ENCODE peak calls at places on chromosomes 16 and 17, in five cellular contexts. One of them, this sample, is unnamed.

GRCh38 chr17:39081851-39082250 is 69.6 kb downstream of the PLXDC1 start:
- DNase-seq in GM12878: no peak
- DNase-seq in H1: no peak
- DNase-seq in NT2/D1: no peak
- DNase-seq in HepG2: no peak
- DNase-seq in this sample: no peak

GRCh38 chr17:17814162-17815061 is 22.4 kb downstream of the SREBF1 start:
- DNase-seq in NT2/D1: no peak
- DNase-seq in HepG2: no peak
- DNase-seq in H1: no peak
- DNase-seq in GM12878: no peak
- DNase-seq in this sample: no peak

GRCh38 chr17:49315551-49315951 is 46.5 kb downstream of the ZNF652 start:
- DNase-seq in NT2/D1: peak
- DNase-seq in HepG2: peak
- DNase-seq in GM12878: peak
- DNase-seq in H1: peak
- DNase-seq in this sample: peak

GRCh38 chr17:28745052-28745776 is 1.4 kb downstream of the TRAF4 start:
- DNase-seq in NT2/D1: no peak
- DNase-seq in HepG2: peak
- DNase-seq in GM12878: no peak
- DNase-seq in H1: no peak
- DNase-seq in this sample: no peak

GRCh38 chr16:65386707-65387106 is 264.8 kb upstream of the CDH11 start:
- DNase-seq in HepG2: no peak
- DNase-seq in NT2/D1: no peak
- DNase-seq in H1: no peak
- DNase-seq in GM12878: no peak
- DNase-seq in this sample: no peak

GRCh38 chr16:53043986-53044571 is 8.6 kb downstream of the CHD9NB start:
- DNase-seq in GM12878: no peak
- DNase-seq in H1: peak
- DNase-seq in NT2/D1: peak
- DNase-seq in HepG2: peak
- DNase-seq in this sample: peak

GRCh38 chr17:2351269-2351668 is 14.0 kb downstream of the SGSM2 start:
- DNase-seq in HepG2: no peak
- DNase-seq in GM12878: no peak
- DNase-seq in H1: no peak
- DNase-seq in NT2/D1: no peak
- DNase-seq in this sample: no peak

GRCh38 chr17:80780381-80781187 is 211.1 kb upstream of the CHMP6 start:
- DNase-seq in GM12878: peak
- DNase-seq in NT2/D1: no peak
- DNase-seq in HepG2: no peak
- DNase-seq in H1: no peak
- DNase-seq in this sample: no peak

GRCh38 chr17:73748521-73748920 is 104.3 kb upstream of the SDK2 start:
- DNase-seq in GM12878: no peak
- DNase-seq in NT2/D1: no peak
- DNase-seq in HepG2: no peak
- DNase-seq in H1: no peak
- DNase-seq in this sample: no peak

GRCh38 chr17:63848834-63849689 is 6.6 kb upstream of the SMARCD2 start:
- DNase-seq in HepG2: peak
- DNase-seq in GM12878: peak
- DNase-seq in NT2/D1: peak
- DNase-seq in H1: peak
- DNase-seq in this sample: peak

GRCh38 chr17:30947796-30948195 is 23.0 kb upstream of the RNF135 start:
- DNase-seq in H1: no peak
- DNase-seq in GM12878: no peak
- DNase-seq in HepG2: no peak
- DNase-seq in NT2/D1: no peak
- DNase-seq in this sample: no peak

GRCh38 chr17:79837888-79838540 is 1.2 kb downstream of the CBX4 start:
- DNase-seq in HepG2: no peak
- DNase-seq in GM12878: no peak
- DNase-seq in H1: no peak
- DNase-seq in NT2/D1: no peak
- DNase-seq in this sample: no peak

GRCh38 chr17:55285340-55286301 is 20.9 kb downstream of the HLF start:
- DNase-seq in HepG2: peak
- DNase-seq in H1: no peak
- DNase-seq in NT2/D1: no peak
- DNase-seq in GM12878: no peak
- DNase-seq in this sample: no peak

GRCh38 chr16:82059161-82059982 is 24.3 kb downstream of the HSD17B2 start:
- DNase-seq in HepG2: no peak
- DNase-seq in H1: no peak
- DNase-seq in NT2/D1: no peak
- DNase-seq in GM12878: no peak
- DNase-seq in this sample: no peak
- TF ChIP-seq SUZ12 in HepG2: no peak
- TF ChIP-seq SUZ12 in H1: no peak
- TF ChIP-seq SUZ12 in NT2/D1: no peak
- TF ChIP-seq SUZ12 in GM12878: no peak
- TF ChIP-seq SUZ12 in this sample: no peak

DNA sequence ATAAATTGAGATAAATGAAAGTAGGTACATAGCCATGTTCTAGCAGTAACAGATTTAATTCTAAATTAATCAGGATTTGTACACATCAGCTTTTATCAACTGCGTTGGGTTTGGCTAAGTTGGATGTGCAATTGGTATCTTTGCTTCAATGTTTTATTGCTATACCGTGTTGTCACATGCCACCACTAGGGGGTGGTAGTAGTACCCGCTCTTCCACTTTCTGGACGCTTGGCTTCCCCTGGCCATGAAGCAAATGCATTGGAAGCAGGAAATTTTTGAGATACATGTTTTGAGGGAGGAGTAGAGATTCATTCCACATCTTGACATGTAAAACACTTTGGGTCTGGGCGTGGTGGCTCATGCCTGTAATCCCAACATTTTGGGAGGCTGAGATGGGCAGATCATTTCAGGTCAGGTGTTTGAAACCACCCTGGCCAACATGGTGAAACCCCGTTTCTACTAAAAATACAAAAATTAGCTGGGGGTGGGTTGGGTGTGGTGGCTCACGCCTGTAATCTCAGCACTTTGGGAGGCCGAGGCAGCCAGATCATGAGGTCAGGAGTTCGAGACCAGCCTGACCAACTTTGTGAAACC is 58.6 kb downstream of the EMP2 start:
- DNase-seq in HepG2: peak
- DNase-seq in GM12878: no peak
- DNase-seq in H1: no peak
- DNase-seq in NT2/D1: peak
- DNase-seq in this sample: peak
- TF ChIP-seq SUZ12 in HepG2: no peak
- TF ChIP-seq SUZ12 in GM12878: no peak
- TF ChIP-seq SUZ12 in H1: no peak
- TF ChIP-seq SUZ12 in NT2/D1: no peak
- TF ChIP-seq SUZ12 in this sample: no peak

GRCh38 chr16:89420204-89420603 is 70.2 kb downstream of the ANKRD11 start:
- DNase-seq in NT2/D1: no peak
- DNase-seq in H1: no peak
- DNase-seq in HepG2: no peak
- DNase-seq in GM12878: no peak
- DNase-seq in this sample: no peak

GRCh38 chr16:89422527-89422904 is 67.8 kb downstream of the ANKRD11 start:
- DNase-seq in HepG2: no peak
- DNase-seq in NT2/D1: no peak
- DNase-seq in H1: no peak
- DNase-seq in GM12878: peak
- DNase-seq in this sample: no peak

GRCh38 chr16:89417352-89417751 is 73.0 kb downstream of the ANKRD11 start:
- DNase-seq in GM12878: no peak
- DNase-seq in NT2/D1: no peak
- DNase-seq in HepG2: peak
- DNase-seq in H1: no peak
- DNase-seq in this sample: no peak

GRCh38 chr16:89413811-89414585 is 76.4 kb downstream of the ANKRD11 start:
- DNase-seq in GM12878: no peak
- DNase-seq in NT2/D1: no peak
- DNase-seq in H1: no peak
- DNase-seq in HepG2: no peak
- DNase-seq in this sample: no peak

GRCh38 chr16:89418352-89418751 is 72.0 kb downstream of the ANKRD11 start:
- DNase-seq in H1: no peak
- DNase-seq in NT2/D1: no peak
- DNase-seq in GM12878: no peak
- DNase-seq in HepG2: peak
- DNase-seq in this sample: no peak
- TF ChIP-seq SUZ12 in H1: no peak
- TF ChIP-seq SUZ12 in NT2/D1: no peak
- TF ChIP-seq SUZ12 in GM12878: no peak
- TF ChIP-seq SUZ12 in HepG2: no peak
- TF ChIP-seq SUZ12 in this sample: no peak

DNA sequence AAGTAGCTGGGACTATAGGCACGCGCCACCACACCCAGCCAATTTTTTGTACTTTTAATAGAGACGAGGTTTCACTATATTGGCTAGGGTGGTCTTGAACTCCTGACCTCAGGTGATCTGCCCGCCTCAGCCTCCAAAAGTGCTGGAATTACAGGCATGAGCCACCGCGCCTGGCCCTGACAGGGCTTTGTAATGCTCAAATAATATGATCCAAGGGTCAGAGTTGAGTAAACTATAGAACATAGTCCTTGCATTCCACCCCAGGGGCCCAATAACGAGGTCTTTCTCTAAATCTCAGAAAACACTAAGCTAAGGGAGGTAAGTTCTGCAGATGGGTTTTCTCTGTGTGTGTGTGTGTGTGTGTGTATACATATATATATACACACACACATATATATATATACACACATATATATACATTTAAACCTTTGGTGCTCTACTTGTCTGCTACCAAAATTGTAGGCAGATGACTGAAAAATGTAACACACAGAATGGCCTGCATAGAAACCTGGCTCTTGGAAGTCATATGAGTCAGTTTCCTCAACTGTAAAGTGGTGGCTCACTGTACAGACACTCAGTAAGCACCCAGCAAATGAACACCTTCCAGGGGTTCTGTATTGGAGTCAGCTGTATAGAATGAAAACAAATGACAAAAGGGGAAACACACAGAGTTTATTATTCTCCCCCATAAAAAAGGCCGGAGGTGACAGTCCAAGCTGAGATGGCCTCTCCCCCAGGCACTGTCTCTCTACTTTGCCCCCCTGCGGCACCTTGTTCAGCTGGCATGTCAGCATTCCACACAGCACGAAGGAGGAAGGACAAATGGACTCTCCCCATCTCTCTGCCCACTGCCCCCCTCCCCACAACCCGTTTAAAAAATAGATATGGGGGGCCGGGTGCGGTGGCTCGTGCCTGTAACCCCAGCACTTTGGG is 6.0 kb upstream of the MEOX1 start:
- DNase-seq in GM12878: no peak
- DNase-seq in NT2/D1: no peak
- DNase-seq in HepG2: peak
- DNase-seq in H1: no peak
- DNase-seq in this sample: no peak
- TF ChIP-seq SUZ12 in GM12878: no peak
- TF ChIP-seq SUZ12 in NT2/D1: no peak
- TF ChIP-seq SUZ12 in HepG2: no peak
- TF ChIP-seq SUZ12 in H1: no peak
- TF ChIP-seq SUZ12 in this sample: no peak

This sample was measured in HEK293T.